ENCODE peak calls at places on chromosome 5, in eight cellular contexts. One of them, this sample, is unnamed.

GRCh38 chr5:140348104-140348503 is 1.7 kb upstream of the HBEGF start:
- DNase-seq in HEK293T: no peak
- DNase-seq in fibroblast of lung: no peak
- DNase-seq in non-pigmented ciliary epithelial cell: no peak
- DNase-seq in caudate nucleus: no peak
- DNase-seq in A172: no peak
- DNase-seq in cerebellum: no peak
- DNase-seq in foreskin keratinocyte: peak; percentile 91
- DNase-seq in this sample: no peak

GRCh38 chr5:139796061-139796806 is 626 bp downstream of the PSD2 start:
- DNase-seq in non-pigmented ciliary epithelial cell: no peak
- DNase-seq in HEK293T: no peak
- DNase-seq in cerebellum: no peak
- DNase-seq in A172: no peak
- DNase-seq in fibroblast of lung: no peak
- DNase-seq in caudate nucleus: no peak
- DNase-seq in foreskin keratinocyte: no peak
- DNase-seq in this sample: no peak

GRCh38 chr5:170225326-170226137 is 7.3 kb upstream of the C5orf58 start:
- DNase-seq in non-pigmented ciliary epithelial cell: peak; percentile 20
- DNase-seq in A172: peak; percentile 67
- DNase-seq in fibroblast of lung: peak; percentile 41
- DNase-seq in foreskin keratinocyte: no peak
- DNase-seq in caudate nucleus: peak; percentile 23
- DNase-seq in HEK293T: peak; percentile 79
- DNase-seq in cerebellum: peak; percentile 48
- DNase-seq in this sample: peak; percentile 19

GRCh38 chr5:57291903-57292302 is 118.0 kb downstream of the GPBP1 start:
- DNase-seq in non-pigmented ciliary epithelial cell: no peak
- DNase-seq in HEK293T: no peak
- DNase-seq in fibroblast of lung: no peak
- DNase-seq in A172: no peak
- DNase-seq in cerebellum: no peak
- DNase-seq in foreskin keratinocyte: no peak
- DNase-seq in caudate nucleus: no peak
- DNase-seq in this sample: no peak

GRCh38 chr5:13945271-13945670 is 783 bp upstream of the DNAH5 start:
- DNase-seq in caudate nucleus: no peak
- DNase-seq in non-pigmented ciliary epithelial cell: no peak
- DNase-seq in A172: no peak
- DNase-seq in foreskin keratinocyte: no peak
- DNase-seq in fibroblast of lung: no peak
- DNase-seq in cerebellum: peak; percentile 6
- DNase-seq in HEK293T: no peak
- DNase-seq in this sample: no peak

GRCh38 chr5:142826093-142826492 is 55.9 kb downstream of the ARHGAP26 start:
- DNase-seq in cerebellum: no peak
- DNase-seq in fibroblast of lung: no peak
- DNase-seq in A172: peak; percentile 61
- DNase-seq in foreskin keratinocyte: no peak
- DNase-seq in caudate nucleus: no peak
- DNase-seq in non-pigmented ciliary epithelial cell: no peak
- DNase-seq in HEK293T: no peak
- DNase-seq in this sample: no peak

GRCh38 chr5:105940181-105940580 is 1730.6 kb downstream of the EFNA5 start:
- DNase-seq in non-pigmented ciliary epithelial cell: no peak
- DNase-seq in foreskin keratinocyte: no peak
- DNase-seq in fibroblast of lung: no peak
- DNase-seq in caudate nucleus: no peak
- DNase-seq in cerebellum: no peak
- DNase-seq in A172: no peak
- DNase-seq in HEK293T: no peak
- DNase-seq in this sample: no peak

GRCh38 chr5:149822310-149822709 is 92.2 kb downstream of the PPARGC1B start:
- DNase-seq in foreskin keratinocyte: no peak
- DNase-seq in HEK293T: no peak
- DNase-seq in caudate nucleus: no peak
- DNase-seq in non-pigmented ciliary epithelial cell: no peak
- DNase-seq in fibroblast of lung: no peak
- DNase-seq in A172: no peak
- DNase-seq in cerebellum: no peak
- DNase-seq in this sample: no peak

GRCh38 chr5:179319741-179320281 is 25.4 kb downstream of the ADAMTS2 start:
- DNase-seq in fibroblast of lung: peak; percentile 76
- DNase-seq in caudate nucleus: no peak
- DNase-seq in HEK293T: no peak
- DNase-seq in cerebellum: no peak
- DNase-seq in non-pigmented ciliary epithelial cell: no peak
- DNase-seq in A172: no peak
- DNase-seq in foreskin keratinocyte: no peak
- DNase-seq in this sample: no peak

GRCh38 chr5:177440211-177440989 is 6.2 kb upstream of the PRR7 start:
- DNase-seq in HEK293T: no peak
- DNase-seq in caudate nucleus: no peak
- DNase-seq in fibroblast of lung: no peak
- DNase-seq in non-pigmented ciliary epithelial cell: no peak
- DNase-seq in A172: no peak
- DNase-seq in foreskin keratinocyte: no peak
- DNase-seq in cerebellum: no peak
- DNase-seq in this sample: no peak

GRCh38 chr5:54460181-54460919 is 4.9 kb downstream of the HSPB3 start:
- DNase-seq in non-pigmented ciliary epithelial cell: no peak
- DNase-seq in caudate nucleus: no peak
- DNase-seq in foreskin keratinocyte: no peak
- DNase-seq in cerebellum: no peak
- DNase-seq in fibroblast of lung: peak; percentile 36
- DNase-seq in HEK293T: no peak
- DNase-seq in A172: peak; percentile 55
- DNase-seq in this sample: peak; percentile 12

GRCh38 chr5:157290981-157291711 is 25.2 kb downstream of the CYFIP2 start:
- DNase-seq in cerebellum: no peak
- DNase-seq in fibroblast of lung: peak; percentile 28
- DNase-seq in HEK293T: no peak
- DNase-seq in A172: no peak
- DNase-seq in caudate nucleus: no peak
- DNase-seq in foreskin keratinocyte: no peak
- DNase-seq in non-pigmented ciliary epithelial cell: no peak
- DNase-seq in this sample: peak; percentile 34

GRCh38 chr5:20286512-20286911 is 298.5 kb upstream of the CDH18 start:
- DNase-seq in foreskin keratinocyte: peak; percentile 58
- DNase-seq in non-pigmented ciliary epithelial cell: peak; percentile 35
- DNase-seq in cerebellum: no peak
- DNase-seq in HEK293T: no peak
- DNase-seq in fibroblast of lung: peak; percentile 78
- DNase-seq in caudate nucleus: no peak
- DNase-seq in A172: peak; percentile 76
- DNase-seq in this sample: peak; percentile 73

GRCh38 chr5:43389679-43390329 is 22.4 kb downstream of the CCL28 start:
- DNase-seq in cerebellum: peak; percentile 24
- DNase-seq in HEK293T: peak; percentile 72
- DNase-seq in non-pigmented ciliary epithelial cell: peak; percentile 82
- DNase-seq in foreskin keratinocyte: peak; percentile 69
- DNase-seq in fibroblast of lung: peak; percentile 80
- DNase-seq in caudate nucleus: no peak
- DNase-seq in A172: peak; percentile 94
- DNase-seq in this sample: peak; percentile 79

GRCh38 chr5:82335807-82336206 is 57.7 kb upstream of the RPS23 start:
- DNase-seq in fibroblast of lung: peak; percentile 76
- DNase-seq in HEK293T: no peak
- DNase-seq in non-pigmented ciliary epithelial cell: no peak
- DNase-seq in cerebellum: no peak
- DNase-seq in foreskin keratinocyte: no peak
- DNase-seq in caudate nucleus: no peak
- DNase-seq in A172: peak; percentile 16
- DNase-seq in this sample: no peak

GRCh38 chr5:161547573-161548471 is 1.3 kb upstream of the GABRB2 start:
- DNase-seq in foreskin keratinocyte: no peak
- DNase-seq in fibroblast of lung: no peak
- DNase-seq in caudate nucleus: no peak
- DNase-seq in cerebellum: peak; percentile 69
- DNase-seq in A172: no peak
- DNase-seq in HEK293T: no peak
- DNase-seq in non-pigmented ciliary epithelial cell: no peak
- DNase-seq in this sample: no peak

GRCh38 chr5:5497132-5497748 is 74.8 kb downstream of the ICE1 start:
- DNase-seq in fibroblast of lung: peak; percentile 48
- DNase-seq in HEK293T: peak; percentile 54
- DNase-seq in A172: peak; percentile 49
- DNase-seq in non-pigmented ciliary epithelial cell: peak; percentile 23
- DNase-seq in caudate nucleus: no peak
- DNase-seq in foreskin keratinocyte: no peak
- DNase-seq in cerebellum: peak; percentile 86
- DNase-seq in this sample: peak; percentile 17

GRCh38 chr5:173238312-173239232 is 3.6 kb upstream of the NKX2-5 start:
- DNase-seq in fibroblast of lung: no peak
- DNase-seq in HEK293T: peak; percentile 66
- DNase-seq in A172: no peak
- DNase-seq in non-pigmented ciliary epithelial cell: no peak
- DNase-seq in cerebellum: no peak
- DNase-seq in caudate nucleus: no peak
- DNase-seq in foreskin keratinocyte: no peak
- DNase-seq in this sample: no peak

GRCh38 chr5:58122157-58122556 is 337.7 kb downstream of the PLK2 start:
- DNase-seq in caudate nucleus: no peak
- DNase-seq in non-pigmented ciliary epithelial cell: no peak
- DNase-seq in cerebellum: no peak
- DNase-seq in fibroblast of lung: no peak
- DNase-seq in A172: no peak
- DNase-seq in foreskin keratinocyte: no peak
- DNase-seq in HEK293T: no peak
- DNase-seq in this sample: no peak

GRCh38 chr5:150107909-150108447 is 21.6 kb upstream of the CSF1R start:
- DNase-seq in fibroblast of lung: peak; percentile 28
- DNase-seq in caudate nucleus: no peak
- DNase-seq in HEK293T: no peak
- DNase-seq in non-pigmented ciliary epithelial cell: peak; percentile 40
- DNase-seq in A172: no peak
- DNase-seq in foreskin keratinocyte: no peak
- DNase-seq in cerebellum: no peak
- DNase-seq in this sample: peak; percentile 62

GRCh38 chr5:103918668-103919367 is 356.2 kb upstream of the NUDT12 start:
- DNase-seq in A172: peak; percentile 97
- DNase-seq in HEK293T: no peak
- DNase-seq in cerebellum: no peak
- DNase-seq in caudate nucleus: no peak
- DNase-seq in fibroblast of lung: peak; percentile 89
- DNase-seq in non-pigmented ciliary epithelial cell: no peak
- DNase-seq in foreskin keratinocyte: peak; percentile 2
- DNase-seq in this sample: peak; percentile 10

GRCh38 chr5:163846512-163846911 is 341.1 kb downstream of the MAT2B start:
- DNase-seq in A172: no peak
- DNase-seq in non-pigmented ciliary epithelial cell: peak; percentile 28
- DNase-seq in HEK293T: no peak
- DNase-seq in foreskin keratinocyte: peak; percentile 17
- DNase-seq in cerebellum: no peak
- DNase-seq in caudate nucleus: no peak
- DNase-seq in fibroblast of lung: peak; percentile 49
- DNase-seq in this sample: peak; percentile 7

GRCh38 chr5:91820874-91821273 is 437.8 kb upstream of the ARRDC3 start:
- DNase-seq in non-pigmented ciliary epithelial cell: no peak
- DNase-seq in cerebellum: no peak
- DNase-seq in A172: no peak
- DNase-seq in foreskin keratinocyte: no peak
- DNase-seq in fibroblast of lung: no peak
- DNase-seq in HEK293T: no peak
- DNase-seq in caudate nucleus: no peak
- DNase-seq in this sample: no peak

GRCh38 chr5:160287378-160288051 is 24.8 kb downstream of the CCNJL start:
- DNase-seq in foreskin keratinocyte: no peak
- DNase-seq in caudate nucleus: no peak
- DNase-seq in A172: peak; percentile 58
- DNase-seq in non-pigmented ciliary epithelial cell: no peak
- DNase-seq in HEK293T: no peak
- DNase-seq in cerebellum: peak; percentile 88
- DNase-seq in fibroblast of lung: peak; percentile 70
- DNase-seq in this sample: peak; percentile 34

GRCh38 chr5:151900876-151901275 is 23.8 kb downstream of the GLRA1 start:
- DNase-seq in caudate nucleus: no peak
- DNase-seq in non-pigmented ciliary epithelial cell: no peak
- DNase-seq in fibroblast of lung: no peak
- DNase-seq in HEK293T: no peak
- DNase-seq in foreskin keratinocyte: no peak
- DNase-seq in A172: no peak
- DNase-seq in cerebellum: no peak
- DNase-seq in this sample: no peak

GRCh38 chr5:177445052-177446016 is 1.3 kb upstream of the PRR7 start:
- DNase-seq in foreskin keratinocyte: no peak
- DNase-seq in non-pigmented ciliary epithelial cell: no peak
- DNase-seq in A172: no peak
- DNase-seq in cerebellum: no peak
- DNase-seq in fibroblast of lung: no peak
- DNase-seq in HEK293T: no peak
- DNase-seq in caudate nucleus: no peak
- DNase-seq in this sample: no peak

GRCh38 chr5:127770272-127770671 is 67.1 kb downstream of the CCDC192 start:
- DNase-seq in HEK293T: no peak
- DNase-seq in foreskin keratinocyte: no peak
- DNase-seq in A172: no peak
- DNase-seq in non-pigmented ciliary epithelial cell: no peak
- DNase-seq in fibroblast of lung: no peak
- DNase-seq in caudate nucleus: no peak
- DNase-seq in cerebellum: no peak
- DNase-seq in this sample: no peak

GRCh38 chr5:160542281-160542680 is 120.6 kb downstream of the PTTG1 start:
- DNase-seq in A172: no peak
- DNase-seq in HEK293T: no peak
- DNase-seq in non-pigmented ciliary epithelial cell: no peak
- DNase-seq in caudate nucleus: no peak
- DNase-seq in foreskin keratinocyte: peak; percentile 82
- DNase-seq in cerebellum: no peak
- DNase-seq in fibroblast of lung: peak; percentile 42
- DNase-seq in this sample: no peak

GRCh38 chr5:16418471-16418922 is 47.1 kb downstream of the ZNF622 start:
- DNase-seq in cerebellum: no peak
- DNase-seq in non-pigmented ciliary epithelial cell: no peak
- DNase-seq in HEK293T: peak; percentile 13
- DNase-seq in foreskin keratinocyte: no peak
- DNase-seq in A172: no peak
- DNase-seq in caudate nucleus: no peak
- DNase-seq in fibroblast of lung: no peak
- DNase-seq in this sample: no peak

GRCh38 chr5:156934450-156935211 is 28.4 kb downstream of the TIMD4 start:
- DNase-seq in non-pigmented ciliary epithelial cell: no peak
- DNase-seq in caudate nucleus: no peak
- DNase-seq in HEK293T: peak; percentile 10
- DNase-seq in foreskin keratinocyte: no peak
- DNase-seq in A172: no peak
- DNase-seq in fibroblast of lung: no peak
- DNase-seq in cerebellum: peak; percentile 2
- DNase-seq in this sample: no peak

GRCh38 chr5:137834498-137834897 is 33.2 kb upstream of the MYOT start:
- DNase-seq in caudate nucleus: no peak
- DNase-seq in cerebellum: no peak
- DNase-seq in foreskin keratinocyte: no peak
- DNase-seq in A172: peak; percentile 17
- DNase-seq in non-pigmented ciliary epithelial cell: no peak
- DNase-seq in HEK293T: no peak
- DNase-seq in fibroblast of lung: peak; percentile 32
- DNase-seq in this sample: peak; percentile 31

GRCh38 chr5:96256795-96257470 is 176.1 kb downstream of the PCSK1 start:
- DNase-seq in non-pigmented ciliary epithelial cell: peak; percentile 81
- DNase-seq in fibroblast of lung: peak; percentile 97
- DNase-seq in HEK293T: peak; percentile 11
- DNase-seq in A172: peak; percentile 89
- DNase-seq in caudate nucleus: no peak
- DNase-seq in cerebellum: no peak
- DNase-seq in foreskin keratinocyte: peak; percentile 84
- DNase-seq in this sample: peak; percentile 58